ENCODE peak calls at places on chromosome 3, in six cellular contexts. N, Q, E, P, O and K are unnamed samples.

GRCh38 chr3:50673937-50674336 is 790 bp upstream of the DOCK3 start:
- DNase-seq in E (no peak), P (no peak), O (no peak), N (no peak), Q (no peak), K (no peak)

GRCh38 chr3:133479895-133480669 is 80.2 kb downstream of the BFSP2 start:
- DNase-seq in O (no peak), E (peak), N (no peak), P (peak), Q (no peak), K (no peak)

GRCh38 chr3:39181408-39182335 is 10.7 kb downstream of the XIRP1 start:
- DNase-seq in E (no peak), P (no peak), O (no peak), N (no peak), Q (no peak), K (no peak)

GRCh38 chr3:98817546-98817945 is 54.4 kb downstream of the ST3GAL6 start:
- DNase-seq in E (no peak), N (peak), O (peak), Q (no peak), P (peak), K (no peak)

GRCh38 chr3:158313344-158313927 is 203.5 kb downstream of the RSRC1 start:
- DNase-seq in O (peak), Q (no peak), E (no peak), P (peak), N (no peak), K (no peak)

GRCh38 chr3:128870327-128870726 is 9.1 kb upstream of the ACAD9 start:
- DNase-seq in P (no peak), Q (no peak), E (no peak), O (no peak), N (no peak), K (no peak)

GRCh38 chr3:101962055-101962454 is 112.7 kb downstream of the NFKBIZ start:
- DNase-seq in O (no peak), E (no peak), Q (no peak), N (no peak), P (no peak), K (no peak)

GRCh38 chr3:171001250-171001893 is 25.1 kb downstream of the SLC2A2 start:
- DNase-seq in Q (no peak), N (no peak), O (no peak), E (no peak), P (peak), K (no peak)

GRCh38 chr3:32392530-32393302 is 1.1 kb downstream of the CMTM7 start:
- DNase-seq in Q (no peak), P (no peak), O (no peak), E (no peak), N (no peak), K (no peak)

GRCh38 chr3:107085261-107085660 is 292.0 kb upstream of the CCDC54 start:
- DNase-seq in E (no peak), Q (no peak), P (no peak), O (no peak), N (no peak), K (no peak)

GRCh38 chr3:109973733-109974132 is 636.4 kb upstream of the DPPA4 start:
- DNase-seq in Q (no peak), N (no peak), E (no peak), P (no peak), O (no peak), K (no peak)

GRCh38 chr3:186208328-186208989 is 99.6 kb upstream of the ETV5 start:
- DNase-seq in P (no peak), Q (no peak), N (no peak), O (no peak), E (no peak), K (no peak)

GRCh38 chr3:55823829-55824228 is 336.7 kb upstream of the WNT5A start:
- DNase-seq in O (no peak), P (no peak), Q (no peak), N (no peak), E (no peak), K (no peak)

GRCh38 chr3:129320261-129320660 is 41.6 kb downstream of the HMCES start:
- DNase-seq in Q (no peak), E (no peak), N (no peak), O (no peak), P (no peak), K (no peak)

GRCh38 chr3:197222816-197223419 is 75.5 kb downstream of the DLG1 start:
- DNase-seq in N (no peak), P (no peak), E (no peak), Q (no peak), O (no peak), K (no peak)

GRCh38 chr3:35670408-35670807 is 31.1 kb downstream of the ARPP21 start:
- DNase-seq in N (no peak), O (no peak), E (no peak), P (no peak), Q (no peak), K (no peak)

GRCh38 chr3:177345049-177345972 is 148.0 kb upstream of the TBL1XR1 start:
- DNase-seq in P (peak), O (peak), N (no peak), Q (no peak), E (no peak), K (no peak)

GRCh38 chr3:52021869-52022268 is 26.2 kb upstream of the RPL29 start:
- DNase-seq in N (no peak), P (no peak), E (no peak), Q (no peak), O (no peak), K (no peak)

GRCh38 chr3:38121451-38121831 is 15.5 kb downstream of the ACAA1 start:
- DNase-seq in N (no peak), E (no peak), O (no peak), Q (no peak), P (no peak), K (no peak)

GRCh38 chr3:106688463-106688862 is 688.8 kb upstream of the CCDC54 start:
- DNase-seq in O (no peak), P (peak), Q (no peak), E (no peak), N (no peak), K (no peak)

GRCh38 chr3:178392553-178392952 is 143.7 kb upstream of the KCNMB2 start:
- DNase-seq in E (no peak), Q (no peak), N (no peak), P (no peak), O (no peak), K (no peak)

GRCh38 chr3:64104691-64105101 is 81.4 kb upstream of the PSMD6 start:
- DNase-seq in P (no peak), Q (no peak), O (no peak), N (no peak), E (no peak), K (no peak)

GRCh38 chr3:115580566-115580965 is 42.7 kb upstream of the GAP43 start:
- DNase-seq in P (no peak), Q (no peak), O (no peak), E (no peak), N (no peak), K (no peak)

GRCh38 chr3:108119398-108120109 is 28.7 kb upstream of the CD47 start:
- DNase-seq in E (no peak), Q (no peak), P (no peak), N (no peak), O (no peak), K (no peak)

GRCh38 chr3:11306815-11307589 is 34.8 kb downstream of the ATG7 start:
- DNase-seq in P (no peak), O (no peak), E (no peak), N (no peak), Q (no peak), K (no peak)

GRCh38 chr3:142274908-142275307 is 49.5 kb upstream of the GK5 start:
- DNase-seq in N (no peak), O (no peak), P (no peak), Q (no peak), E (no peak), K (no peak)

GRCh38 chr3:43907508-43907858 is 216.7 kb downstream of the ABHD5 start:
- DNase-seq in O (no peak), E (peak), N (no peak), P (no peak), Q (no peak), K (no peak)

GRCh38 chr3:122299872-122300460 is 25.1 kb upstream of the CSTA start:
- DNase-seq in E (no peak), N (no peak), P (peak), O (peak), Q (peak), K (no peak)

GRCh38 chr3:56494679-56495322 is 26.5 kb upstream of the ERC2 start:
- DNase-seq in E (peak), Q (peak), N (peak), P (peak), O (peak), K (peak)

GRCh38 chr3:21502631-21503030 is 248.4 kb downstream of the ZNF385D start:
- DNase-seq in P (no peak), N (no peak), E (no peak), O (no peak), Q (no peak), K (no peak)

GRCh38 chr3:28743843-28744242 is 395.2 kb upstream of the AZI2 start:
- DNase-seq in O (no peak), Q (no peak), N (no peak), E (no peak), P (no peak), K (no peak)

GRCh38 chr3:137150825-137151224 is 193.0 kb downstream of the IL20RB start:
- DNase-seq in O (no peak), N (no peak), P (no peak), E (no peak), Q (no peak), K (no peak)

GRCh38 chr3:30631237-30631961 is 25.0 kb downstream of the TGFBR2 start:
- DNase-seq in E (no peak), Q (no peak), O (no peak), N (no peak), P (peak), K (no peak)

GRCh38 chr3:33060609-33061337 is 36.2 kb downstream of the GLB1 start:
- DNase-seq in O (no peak), P (no peak), Q (no peak), E (no peak), N (no peak), K (no peak)

GRCh38 chr3:21801631-21802030 is 50.6 kb upstream of the ZNF385D start:
- DNase-seq in Q (no peak), E (no peak), O (no peak), N (no peak), P (no peak), K (no peak)

GRCh38 chr3:159823763-159824162 is 164.9 kb upstream of the IL12A start:
- DNase-seq in Q (no peak), E (no peak), P (no peak), O (no peak), N (no peak), K (no peak)

GRCh38 chr3:39208463-39209055 is 16.2 kb upstream of the XIRP1 start:
- DNase-seq in N (no peak), P (peak), E (no peak), O (peak), Q (no peak), K (no peak)

GRCh38 chr3:72390841-72391240 is 457.4 kb downstream of the SHQ1 start:
- DNase-seq in Q (no peak), N (no peak), P (no peak), O (no peak), E (no peak), K (no peak)

GRCh38 chr3:187706966-187707365 is 4.6 kb upstream of the RTP2 start:
- DNase-seq in O (no peak), P (no peak), Q (no peak), N (no peak), E (no peak), K (no peak)

GRCh38 chr3:172068977-172069376 is 29.6 kb downstream of the FNDC3B start:
- DNase-seq in O (no peak), N (no peak), Q (no peak), E (no peak), P (no peak), K (no peak)
- TF ChIP-seq POLR2A in O (no peak), N (no peak), Q (no peak), E (no peak), P (no peak), K (no peak)

DNA sequence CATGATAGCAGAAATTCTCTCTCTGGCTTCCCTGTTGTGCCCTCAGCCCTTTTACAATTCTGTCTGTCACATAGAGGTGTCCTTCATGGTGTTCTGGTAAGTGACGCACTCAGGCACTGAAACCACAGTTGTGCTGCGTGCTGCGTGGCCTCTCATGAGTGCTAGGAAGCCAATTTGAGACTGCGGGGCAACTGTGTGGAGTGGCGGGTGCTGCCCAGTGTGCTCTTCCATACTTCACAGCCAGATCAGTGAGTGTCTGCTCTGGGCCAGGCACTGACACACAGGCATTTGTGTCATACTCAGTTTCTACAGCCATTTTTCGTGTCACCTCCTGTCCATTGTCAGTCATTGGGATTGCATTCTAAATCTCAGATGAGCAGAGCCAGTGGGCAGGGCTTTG is 133.1 kb upstream of the PLXNA1 start:
- DNase-seq in Q (no peak), P (no peak), N (no peak), O (no peak), E (no peak), K (no peak)
- TF ChIP-seq TAF1 in Q (no peak), P (no peak), N (no peak), O (no peak), E (no peak), K (no peak)

DNA sequence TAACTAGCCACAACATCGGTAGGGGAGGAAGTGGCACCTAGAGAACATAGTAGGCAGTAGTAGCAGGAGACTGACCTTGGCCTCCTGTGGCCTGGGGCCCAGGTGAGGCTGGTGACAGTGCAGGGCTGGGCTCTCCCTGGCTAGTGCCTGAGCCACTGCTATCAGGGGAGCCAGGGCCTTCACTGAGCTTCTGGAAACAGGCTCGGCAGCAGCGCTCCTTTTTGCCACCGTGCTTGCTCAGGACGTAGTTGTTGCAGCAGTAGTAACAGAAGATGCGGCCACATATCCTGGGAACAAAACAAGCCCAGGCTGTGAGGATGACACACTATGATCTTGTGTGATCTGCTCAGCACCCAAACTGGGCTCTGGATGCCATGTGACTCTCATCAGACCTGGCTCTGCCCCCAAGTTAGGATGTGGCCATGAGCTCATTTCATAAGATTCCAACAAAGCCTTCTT is 15.1 kb downstream of the CXCR6 start:
- DNase-seq in P (no peak), E (no peak), N (no peak), Q (no peak), O (no peak), K (no peak)
- TF ChIP-seq POLR2A in P (no peak), E (no peak), N (no peak), Q (no peak), O (no peak), K (no peak)

GRCh38 chr3:58291671-58292338 is 14.2 kb upstream of the RPP14 start:
- DNase-seq in E (no peak), Q (no peak), P (no peak), O (no peak), N (no peak), K (no peak)
- TF ChIP-seq TAF1 in E (no peak), Q (no peak), P (no peak), O (no peak), N (no peak), K (no peak)

GRCh38 chr3:49205154-49205788 is 33.9 kb downstream of the KLHDC8B start:
- DNase-seq in Q (no peak), E (no peak), O (no peak), P (no peak), N (no peak), K (no peak)

GRCh38 chr3:49199900-49200281 is 28.5 kb downstream of the KLHDC8B start:
- DNase-seq in P (no peak), E (no peak), Q (no peak), O (no peak), N (no peak), K (no peak)

GRCh38 chr3:49198161-49198560 is 26.8 kb downstream of the KLHDC8B start:
- DNase-seq in O (no peak), N (no peak), Q (no peak), E (no peak), P (no peak), K (no peak)

GRCh38 chr3:49198611-49199230 is 27.3 kb downstream of the KLHDC8B start:
- DNase-seq in P (no peak), O (no peak), E (no peak), N (no peak), Q (no peak), K (no peak)

DNA sequence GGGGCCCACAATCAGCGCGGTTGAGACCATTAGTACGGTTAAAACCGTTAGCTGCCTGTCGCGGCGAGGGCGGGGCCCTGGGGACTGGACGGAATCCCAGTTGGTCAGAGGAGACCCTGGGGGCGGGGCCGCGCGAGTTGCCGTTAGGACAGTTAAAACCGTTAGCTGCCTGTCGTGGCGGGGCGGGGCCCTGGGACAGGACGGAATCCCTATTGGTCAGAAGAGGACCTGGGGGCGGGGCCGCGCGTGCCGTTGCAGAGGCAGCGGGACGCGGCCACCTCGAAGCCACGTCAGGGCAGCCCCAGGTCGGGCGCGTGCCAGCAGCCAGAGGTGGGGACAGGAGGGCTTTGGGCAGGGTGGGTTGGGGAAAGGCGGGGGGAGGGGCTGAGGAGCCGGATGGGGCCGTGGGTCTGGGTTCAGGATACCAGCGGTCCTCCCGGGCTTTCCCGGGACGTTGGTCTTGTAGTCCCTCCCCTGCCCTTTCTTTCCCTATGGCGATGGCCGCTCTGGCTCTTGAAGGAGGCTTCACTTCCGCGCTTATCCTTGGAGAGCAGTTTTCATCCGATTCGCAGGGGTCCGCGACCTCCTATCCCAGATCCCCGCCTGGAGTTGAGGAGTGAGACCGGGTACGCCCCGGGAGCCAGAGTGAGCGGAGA is 28.0 kb downstream of the KLHDC8B start:
- DNase-seq in P (no peak), Q (no peak), E (no peak), N (no peak), O (no peak), K (no peak)
- TF ChIP-seq POLR2A in P (no peak), Q (no peak), E (no peak), N (no peak), O (no peak), K (no peak)

GRCh38 chr3:194869482-194870169 is 183.9 kb downstream of the FAM43A start:
- DNase-seq in Q (no peak), P (no peak), N (no peak), E (no peak), O (no peak), K (no peak)

GRCh38 chr3:194871864-194872668 is 186.4 kb downstream of the FAM43A start:
- DNase-seq in N (no peak), O (no peak), E (no peak), P (no peak), Q (no peak), K (no peak)

GRCh38 chr3:194870394-194871110 is 184.9 kb downstream of the FAM43A start:
- DNase-seq in N (no peak), O (no peak), P (no peak), E (no peak), Q (no peak), K (no peak)

GRCh38 chr3:194872669-194872977 is 186.9 kb downstream of the FAM43A start:
- DNase-seq in Q (no peak), P (no peak), E (no peak), N (no peak), O (no peak), K (no peak)

GRCh38 chr3:194871143-194871863 is 185.6 kb downstream of the FAM43A start:
- DNase-seq in E (no peak), P (no peak), N (peak), O (no peak), Q (no peak), K (peak)
- TF ChIP-seq TAF1 in E (no peak), P (no peak), N (no peak), O (no peak), Q (no peak), K (no peak)

GRCh38 chr3:167736997-167737396 is 1.5 kb downstream of the SERPINI1 start:
- DNase-seq in Q (no peak), E (no peak), O (no peak), P (no peak), N (no peak), K (no peak)

GRCh38 chr3:167736264-167736787 is 805 bp downstream of the SERPINI1 start:
- DNase-seq in N (no peak), E (no peak), O (no peak), Q (no peak), P (no peak), K (no peak)

GRCh38 chr3:167733961-167734497 is 663 bp downstream of the PDCD10 start:
- DNase-seq in Q (no peak), O (no peak), E (no peak), N (no peak), P (peak), K (no peak)

GRCh38 chr3:167734498-167735232 is at the start of gene PDCD10:
- DNase-seq in E (peak), Q (peak), P (peak), N (peak), O (peak), K (peak)

DNA sequence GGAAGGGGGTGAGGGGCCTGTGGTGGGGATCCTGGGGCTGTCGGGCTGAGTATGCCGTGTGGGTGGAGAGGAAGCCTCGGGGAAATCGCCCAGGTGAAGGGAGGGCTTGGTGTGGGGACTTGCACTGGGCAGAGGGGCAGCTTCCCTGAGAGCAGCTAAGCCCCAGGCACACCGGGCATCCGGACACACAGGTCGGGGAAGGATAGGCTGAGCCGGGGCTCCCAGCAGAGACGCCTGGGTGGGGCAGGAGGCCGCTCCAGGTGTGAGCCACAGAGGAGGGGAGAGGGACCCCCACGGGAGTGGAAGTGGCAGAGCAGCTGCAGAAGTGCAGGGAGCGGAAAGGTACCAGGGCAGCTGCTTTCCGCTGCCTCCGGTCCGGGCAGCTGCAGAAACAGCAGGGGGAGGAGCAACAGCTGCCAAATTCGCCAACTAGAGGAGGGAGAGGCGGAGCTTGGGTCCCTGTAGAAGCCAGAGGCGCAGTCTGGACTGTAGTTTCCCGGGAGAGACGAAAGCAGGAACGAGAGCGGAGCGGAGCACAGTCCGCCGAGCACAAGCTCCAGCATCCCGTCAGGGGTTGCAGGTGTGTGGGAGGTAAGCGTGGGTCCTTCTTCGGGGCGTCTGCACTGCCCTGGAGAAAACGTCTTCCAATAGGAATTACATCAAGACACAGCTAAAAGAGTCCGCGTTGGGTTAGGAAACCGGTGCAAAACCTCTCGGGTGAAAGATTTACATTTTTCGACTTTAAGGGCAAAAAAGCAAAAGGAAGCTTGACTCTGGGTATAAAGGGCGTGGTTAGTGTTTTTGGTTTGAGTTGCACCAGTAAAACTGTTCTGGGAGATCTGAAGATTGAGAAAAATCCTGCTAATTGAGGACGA is at the start of gene SERPINI1:
- DNase-seq in Q (peak), N (peak), E (peak), P (peak), O (peak), K (peak)
- TF ChIP-seq POLR2A in Q (peak), N (no peak), E (peak), P (peak), O (peak), K (peak)